ENCODE peak calls at places on chromosomes 5 and 9, in four cellular contexts. F is K562, O is A549, B is endothelial cell of umbilical vein. N is an unnamed sample.

GRCh38 chr5:175680020-175680419 is 22.1 kb downstream of the HRH2 start:
- DNase-seq in F (no peak), O (no peak), B (no peak), N (no peak)

GRCh38 chr5:172114875-172115422 is 73.1 kb downstream of the STK10 start:
- DNase-seq in F (no peak), O (no peak), B (no peak), N (peak)

GRCh38 chr5:6701500-6701899 is 11.7 kb upstream of the TENT4A start:
- DNase-seq in F (no peak), O (no peak), B (no peak), N (no peak)

GRCh38 chr9:93460689-93461413 is 7.5 kb upstream of the FAM120AOS start:
- DNase-seq in F (no peak), O (no peak), B (no peak), N (no peak)

GRCh38 chr9:130918870-130919558 is 20.0 kb downstream of the FIBCD1 start:
- DNase-seq in F (no peak), O (no peak), B (no peak), N (no peak)

GRCh38 chr5:124706041-124706440 is 40.4 kb downstream of the ZNF608 start:
- DNase-seq in F (no peak), O (no peak), B (no peak), N (no peak)

GRCh38 chr5:143566139-143566538 is 162.7 kb upstream of the NR3C1 start:
- DNase-seq in F (no peak), O (no peak), B (no peak), N (no peak)

GRCh38 chr5:158422653-158423505 is 563.9 kb upstream of the CLINT1 start:
- DNase-seq in F (no peak), O (no peak), B (no peak), N (no peak)

GRCh38 chr5:89471556-89471955 is 588.6 kb upstream of the MEF2C start:
- DNase-seq in F (no peak), O (no peak), B (no peak), N (no peak)

GRCh38 chr9:5851445-5851844 is 18.5 kb upstream of the ERMP1 start:
- DNase-seq in F (no peak), O (no peak), B (peak), N (peak)

GRCh38 chr5:84255318-84255717 is 129.4 kb downstream of the EDIL3 start:
- DNase-seq in F (no peak), O (no peak), B (peak), N (peak)

GRCh38 chr9:69174645-69175487 is 789 bp downstream of the TJP2 start:
- DNase-seq in F (no peak), O (no peak), B (peak), N (no peak)

GRCh38 chr5:158807947-158808346 is 291.8 kb downstream of the EBF1 start:
- DNase-seq in F (no peak), O (no peak), B (peak), N (peak)

GRCh38 chr5:132748522-132749000 is 1.3 kb downstream of the CCNI2 start:
- DNase-seq in F (no peak), O (no peak), B (no peak), N (no peak)

GRCh38 chr5:176441921-176442323 is 6.3 kb upstream of the FAF2 start:
- DNase-seq in F (no peak), O (no peak), B (peak), N (no peak)

DNA sequence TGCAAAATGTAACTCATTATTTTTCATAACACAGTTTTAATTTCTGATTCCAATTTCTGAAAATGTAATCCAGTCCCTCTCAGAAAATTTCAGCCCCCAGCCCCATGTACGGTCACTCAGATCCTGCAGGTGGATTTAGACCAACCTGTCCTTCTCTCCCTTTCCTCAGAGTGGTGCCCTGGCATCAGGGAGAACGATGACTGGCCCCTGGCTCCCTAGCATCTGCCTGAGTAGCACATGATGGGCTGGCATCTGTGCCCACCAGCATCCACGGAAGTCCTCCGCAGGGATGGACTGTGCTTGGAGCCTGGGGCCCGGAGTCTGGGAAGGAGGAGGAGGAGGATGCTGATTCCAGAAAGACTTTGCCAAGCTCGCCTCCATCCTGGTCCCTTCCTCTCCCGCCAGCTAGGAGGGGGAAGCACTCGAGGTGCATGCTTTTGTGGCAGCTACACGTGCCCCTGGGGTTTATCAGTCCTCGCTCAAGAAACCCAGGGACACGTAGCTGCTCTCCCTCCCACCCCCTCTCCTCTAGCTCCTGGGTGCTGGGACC is 54.4 kb upstream of the RUFY1 start:
- DNase-seq in F (no peak), O (no peak), B (no peak), N (no peak)
- TF ChIP-seq MYC in F (no peak), O (no peak), B (no peak), N (no peak)

GRCh38 chr5:51382508-51382758 is 815 bp upstream of the ISL1 start:
- DNase-seq in F (no peak), O (no peak), B (no peak), N (no peak)

GRCh38 chr5:51381801-51382507 is 1.3 kb upstream of the ISL1 start:
- DNase-seq in F (no peak), O (no peak), B (peak), N (no peak)

GRCh38 chr5:51384281-51384840 is 1.1 kb downstream of the ISL1 start:
- DNase-seq in F (no peak), O (no peak), B (peak), N (no peak)

GRCh38 chr5:51383494-51384081 is 340 bp downstream of the ISL1 start:
- DNase-seq in F (no peak), O (no peak), B (peak), N (no peak)

GRCh38 chr5:51382759-51383493 is at the start of gene ISL1:
- DNase-seq in F (peak), O (peak), B (peak), N (no peak)
- TF ChIP-seq MAX in F (no peak), O (no peak), B (no peak), N (no peak)

GRCh38 chr9:129626079-129626943 is at the start of gene NTMT1:
- DNase-seq in F (peak), O (peak), B (peak), N (peak)

GRCh38 chr9:129629251-129629650 is 3.3 kb downstream of the NTMT1 start:
- DNase-seq in F (no peak), O (no peak), B (no peak), N (no peak)

GRCh38 chr9:129628709-129629108 is 2.7 kb downstream of the NTMT1 start:
- DNase-seq in F (no peak), O (no peak), B (no peak), N (no peak)

GRCh38 chr9:129626944-129627297 is 958 bp downstream of the NTMT1 start:
- DNase-seq in F (no peak), O (no peak), B (peak), N (peak)

DNA sequence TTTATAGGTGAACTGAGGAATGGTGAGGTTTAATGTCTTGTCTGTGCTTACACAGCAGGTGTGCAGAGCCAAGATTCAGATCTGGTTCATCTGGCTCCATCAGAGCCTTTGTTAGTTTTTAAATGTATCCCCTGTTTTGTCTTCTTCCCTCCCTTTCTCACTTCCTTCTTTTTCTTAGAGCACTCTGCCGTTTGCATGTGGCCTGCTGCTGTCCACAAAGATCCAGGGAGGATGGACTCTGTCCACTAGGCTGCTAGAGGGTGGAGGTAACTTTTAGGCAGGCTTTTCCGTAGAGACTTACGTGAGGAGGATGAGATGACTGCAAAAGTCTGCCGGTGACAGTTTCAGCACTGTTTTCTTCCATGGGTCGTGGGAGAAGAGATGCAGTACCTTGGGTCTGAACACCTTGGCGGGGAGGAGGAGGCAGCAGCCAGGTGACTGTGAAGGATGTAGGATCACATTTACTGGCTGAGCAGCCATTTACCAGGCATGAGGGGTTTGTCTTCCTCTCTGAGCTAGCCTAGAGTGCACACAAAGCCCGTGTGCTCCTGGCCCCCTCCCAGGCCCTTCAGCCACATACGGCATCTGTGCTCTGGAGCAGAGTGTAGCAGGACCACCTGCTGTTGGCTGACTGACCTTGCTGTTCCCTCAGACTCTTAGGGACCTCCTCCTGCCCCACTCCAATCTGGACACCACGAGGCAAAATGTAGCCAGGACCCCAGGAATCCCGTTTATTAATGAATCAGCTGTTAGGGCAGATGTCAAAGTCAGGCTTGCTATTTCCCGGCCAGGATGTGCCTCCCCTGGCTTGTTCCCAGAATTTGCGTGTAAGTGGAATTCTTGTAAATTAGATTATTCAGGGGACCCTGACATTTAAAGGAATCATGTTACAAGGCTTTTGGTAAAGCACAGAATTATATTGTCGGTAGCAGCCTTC is 1.9 kb downstream of the NTMT1 start:
- DNase-seq in F (no peak), O (no peak), B (no peak), N (no peak)
- TF ChIP-seq MYC in F (no peak), O (no peak), B (no peak), N (no peak)

GRCh38 chr9:3299872-3300271 is 225.9 kb downstream of the RFX3 start:
- DNase-seq in F (no peak), O (no peak), B (no peak), N (peak)

GRCh38 chr9:3292311-3292710 is 233.5 kb downstream of the RFX3 start:
- DNase-seq in F (no peak), O (no peak), B (no peak), N (no peak)

DNA sequence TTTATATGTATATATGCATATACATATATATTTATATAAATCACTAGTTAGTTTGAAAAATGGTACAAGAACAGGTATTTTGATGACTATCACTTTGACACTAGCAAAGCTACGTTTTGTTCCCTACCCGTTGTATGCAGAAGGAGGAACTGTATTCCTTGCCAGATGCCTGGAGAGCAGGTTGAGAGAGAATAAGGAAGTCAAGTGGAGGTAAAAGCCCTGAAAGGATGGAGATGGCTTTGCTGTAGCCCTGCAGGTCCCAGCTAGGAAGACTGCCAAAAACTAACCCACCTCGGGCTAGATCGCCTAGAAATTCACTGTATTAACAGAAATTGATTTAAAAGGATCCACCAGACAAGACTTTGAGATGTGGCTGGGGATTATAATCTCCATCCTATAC is 229.3 kb downstream of the RFX3 start:
- DNase-seq in F (no peak), O (no peak), B (no peak), N (peak)
- TF ChIP-seq MAX in F (no peak), O (no peak), B (no peak), N (no peak)

GRCh38 chr5:54722846-54723433 is 205.4 kb downstream of the SNX18 start:
- DNase-seq in F (no peak), O (no peak), B (no peak), N (no peak)

GRCh38 chr5:54720346-54720745 is 202.8 kb downstream of the SNX18 start:
- DNase-seq in F (no peak), O (no peak), B (no peak), N (no peak)

GRCh38 chr5:54721951-54722654 is 204.5 kb downstream of the SNX18 start:
- DNase-seq in F (no peak), O (no peak), B (no peak), N (no peak)

GRCh38 chr5:54727874-54728273 is 210.3 kb downstream of the SNX18 start:
- DNase-seq in F (no peak), O (no peak), B (no peak), N (no peak)

DNA sequence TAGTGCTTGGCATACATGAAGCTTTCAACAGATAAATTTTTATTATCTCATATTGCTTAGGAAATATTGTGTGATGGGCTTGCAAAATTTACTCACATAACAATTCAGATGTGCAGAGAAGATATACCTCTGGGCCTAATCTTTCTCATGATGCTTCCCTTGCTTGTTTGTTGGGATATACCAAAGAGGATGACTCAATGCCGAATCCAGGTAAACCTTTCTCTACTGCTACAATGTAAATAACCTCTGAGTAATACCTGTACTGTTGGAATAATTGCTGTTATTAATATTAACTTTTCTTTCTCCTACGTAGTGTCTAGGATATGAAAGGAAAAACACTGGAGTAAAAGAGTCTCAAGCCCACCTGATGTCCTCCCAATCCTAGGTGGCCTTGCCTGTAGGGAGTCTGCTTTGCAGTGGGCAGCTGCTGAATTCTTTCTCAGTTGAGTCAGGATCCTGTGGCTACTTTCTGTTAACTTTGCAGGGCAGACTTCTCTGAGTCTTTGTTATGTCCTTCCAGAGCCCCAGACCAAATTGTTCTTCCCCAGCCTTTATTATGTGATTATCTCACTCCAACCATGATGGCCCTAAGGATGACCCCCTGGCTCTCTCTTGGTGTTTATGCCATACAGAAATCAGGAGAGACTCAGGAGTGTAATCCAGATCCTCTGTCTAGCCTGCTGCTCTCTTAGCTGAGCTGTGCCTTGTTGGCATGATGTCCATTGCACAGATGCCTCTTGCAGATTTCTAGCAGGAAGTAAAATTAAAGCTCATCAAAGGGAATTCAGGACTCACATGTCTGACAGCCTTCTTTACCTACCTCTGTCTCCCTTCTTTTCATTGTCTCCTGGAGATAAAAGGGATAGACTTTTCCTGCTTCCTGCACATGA is 208.1 kb downstream of the SNX18 start:
- DNase-seq in F (no peak), O (no peak), B (no peak), N (no peak)
- TF ChIP-seq MYC in F (no peak), O (no peak), B (no peak), N (no peak)

DNA sequence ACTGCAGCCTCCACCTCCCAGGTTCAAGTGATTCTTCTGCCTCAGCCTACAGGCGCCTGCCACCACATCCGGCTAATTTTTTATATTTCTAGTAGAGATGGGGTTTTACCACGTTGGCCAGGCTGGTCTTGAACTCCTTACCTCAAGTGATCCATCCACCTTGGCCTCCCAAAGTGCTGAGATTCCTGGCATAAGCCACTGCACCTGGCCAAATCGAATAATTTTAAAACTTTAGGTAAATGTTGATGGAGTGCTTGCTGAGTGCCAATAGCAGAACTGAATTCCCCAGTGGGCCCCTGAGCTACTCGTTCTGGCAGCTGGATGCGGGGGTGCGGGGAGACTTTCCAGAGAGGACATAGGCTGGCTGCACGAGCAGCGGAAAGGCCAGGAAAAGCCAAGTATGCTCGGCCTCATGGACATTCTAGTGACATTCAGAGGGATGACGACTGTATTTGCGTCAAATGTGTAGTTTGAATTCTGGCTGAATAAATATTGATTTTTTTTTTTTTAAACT is 16.8 kb downstream of the TRAF2 start:
- DNase-seq in F (no peak), O (peak), B (no peak), N (no peak)
- TF ChIP-seq MAX in F (no peak), O (peak), B (no peak), N (no peak)

N was measured in NB4.